ENCODE peak calls at places on chromosomes 1 and 21, in eight cellular contexts. One of them, this sample, is unnamed.

GRCh38 chr1:9996624-9997582 is at the start of gene RBP7:
- DNase-seq in bronchial epithelial cell: peak
- DNase-seq in SHP77 treated with DMSO at 0.1 percent for 48 hours: no peak
- DNase-seq in posterior vena cava: peak
- DNase-seq in skeletal muscle cell: no peak
- DNase-seq in activated CD8-positive, alpha-beta memory T cell treated with anti-CD3 and anti-CD28 coated beads, Interleukin-2, amount 50 U/mL, for 4 hours: peak
- DNase-seq in LoVo: no peak
- DNase-seq in CD8-positive, alpha-beta memory T cell: peak
- DNase-seq in this sample: peak

GRCh38 chr21:45256021-45256911 is 31.4 kb downstream of the POFUT2 start:
- DNase-seq in bronchial epithelial cell: no peak
- DNase-seq in SHP77 treated with DMSO at 0.1 percent for 48 hours: no peak
- DNase-seq in posterior vena cava: no peak
- DNase-seq in skeletal muscle cell: no peak
- DNase-seq in activated CD8-positive, alpha-beta memory T cell treated with anti-CD3 and anti-CD28 coated beads, Interleukin-2, amount 50 U/mL, for 4 hours: no peak
- DNase-seq in LoVo: no peak
- DNase-seq in CD8-positive, alpha-beta memory T cell: no peak
- DNase-seq in this sample: no peak

GRCh38 chr1:178278135-178278534 is 184.2 kb downstream of the RASAL2 start:
- DNase-seq in bronchial epithelial cell: peak
- DNase-seq in SHP77 treated with DMSO at 0.1 percent for 48 hours: no peak
- DNase-seq in posterior vena cava: no peak
- DNase-seq in skeletal muscle cell: no peak
- DNase-seq in activated CD8-positive, alpha-beta memory T cell treated with anti-CD3 and anti-CD28 coated beads, Interleukin-2, amount 50 U/mL, for 4 hours: no peak
- DNase-seq in LoVo: no peak
- DNase-seq in CD8-positive, alpha-beta memory T cell: no peak
- DNase-seq in this sample: no peak

GRCh38 chr1:213982814-213983588 is 4.8 kb upstream of the PROX1 start:
- DNase-seq in bronchial epithelial cell: no peak
- DNase-seq in SHP77 treated with DMSO at 0.1 percent for 48 hours: peak
- DNase-seq in posterior vena cava: no peak
- DNase-seq in skeletal muscle cell: no peak
- DNase-seq in activated CD8-positive, alpha-beta memory T cell treated with anti-CD3 and anti-CD28 coated beads, Interleukin-2, amount 50 U/mL, for 4 hours: no peak
- DNase-seq in LoVo: no peak
- DNase-seq in CD8-positive, alpha-beta memory T cell: no peak
- DNase-seq in this sample: peak

GRCh38 chr1:167748901-167749300 is 27.1 kb downstream of the MPZL1 start:
- DNase-seq in bronchial epithelial cell: no peak
- DNase-seq in SHP77 treated with DMSO at 0.1 percent for 48 hours: no peak
- DNase-seq in posterior vena cava: no peak
- DNase-seq in skeletal muscle cell: no peak
- DNase-seq in activated CD8-positive, alpha-beta memory T cell treated with anti-CD3 and anti-CD28 coated beads, Interleukin-2, amount 50 U/mL, for 4 hours: no peak
- DNase-seq in LoVo: no peak
- DNase-seq in CD8-positive, alpha-beta memory T cell: no peak
- DNase-seq in this sample: peak

GRCh38 chr1:2274231-2274967 is 46.3 kb downstream of the SKI start:
- DNase-seq in bronchial epithelial cell: no peak
- DNase-seq in SHP77 treated with DMSO at 0.1 percent for 48 hours: no peak
- DNase-seq in posterior vena cava: no peak
- DNase-seq in skeletal muscle cell: no peak
- DNase-seq in activated CD8-positive, alpha-beta memory T cell treated with anti-CD3 and anti-CD28 coated beads, Interleukin-2, amount 50 U/mL, for 4 hours: no peak
- DNase-seq in LoVo: no peak
- DNase-seq in CD8-positive, alpha-beta memory T cell: no peak
- DNase-seq in this sample: no peak

GRCh38 chr21:46114963-46115362 is 17.1 kb downstream of the COL6A2 start:
- DNase-seq in bronchial epithelial cell: no peak
- DNase-seq in SHP77 treated with DMSO at 0.1 percent for 48 hours: no peak
- DNase-seq in posterior vena cava: peak
- DNase-seq in skeletal muscle cell: no peak
- DNase-seq in activated CD8-positive, alpha-beta memory T cell treated with anti-CD3 and anti-CD28 coated beads, Interleukin-2, amount 50 U/mL, for 4 hours: peak
- DNase-seq in LoVo: no peak
- DNase-seq in CD8-positive, alpha-beta memory T cell: no peak
- DNase-seq in this sample: no peak

GRCh38 chr1:24793762-24794161 is 48.5 kb downstream of the CLIC4 start:
- DNase-seq in bronchial epithelial cell: no peak
- DNase-seq in SHP77 treated with DMSO at 0.1 percent for 48 hours: no peak
- DNase-seq in posterior vena cava: no peak
- DNase-seq in skeletal muscle cell: peak
- DNase-seq in activated CD8-positive, alpha-beta memory T cell treated with anti-CD3 and anti-CD28 coated beads, Interleukin-2, amount 50 U/mL, for 4 hours: no peak
- DNase-seq in LoVo: no peak
- DNase-seq in CD8-positive, alpha-beta memory T cell: no peak
- DNase-seq in this sample: peak

GRCh38 chr1:210748796-210749195 is 385.2 kb downstream of the KCNH1 start:
- DNase-seq in bronchial epithelial cell: no peak
- DNase-seq in SHP77 treated with DMSO at 0.1 percent for 48 hours: no peak
- DNase-seq in posterior vena cava: no peak
- DNase-seq in skeletal muscle cell: no peak
- DNase-seq in activated CD8-positive, alpha-beta memory T cell treated with anti-CD3 and anti-CD28 coated beads, Interleukin-2, amount 50 U/mL, for 4 hours: no peak
- DNase-seq in LoVo: no peak
- DNase-seq in CD8-positive, alpha-beta memory T cell: no peak
- DNase-seq in this sample: no peak

GRCh38 chr1:111232134-111232533 is 4.6 kb downstream of the CHI3L2 start:
- DNase-seq in bronchial epithelial cell: no peak
- DNase-seq in SHP77 treated with DMSO at 0.1 percent for 48 hours: no peak
- DNase-seq in posterior vena cava: no peak
- DNase-seq in skeletal muscle cell: no peak
- DNase-seq in activated CD8-positive, alpha-beta memory T cell treated with anti-CD3 and anti-CD28 coated beads, Interleukin-2, amount 50 U/mL, for 4 hours: no peak
- DNase-seq in LoVo: no peak
- DNase-seq in CD8-positive, alpha-beta memory T cell: no peak
- DNase-seq in this sample: no peak

This sample was measured in astrocyte of the hippocampus.